ENCODE peak calls at places on chromosomes 12 and 14, in nine cellular contexts. Z is stimulated activated CD8-positive, alpha-beta memory T cell treated with anti-CD3 and anti-CD28 coated beads, Interleukin-4, amount 100 ng/mL, for 24 hours; E is activated T-helper 1 cell treated with Interleukin-2 at 50 U/mL for 16 hours; K is GM13977; B is midbrain; L is colonic mucosa; X is T follicular helper cell; Q is effector CD4-positive, alpha-beta T cell; M is activated T-helper 9 cell treated with anti-CD3 and anti-CD28 coated beads, Interleukin-2, amount 50 U/mL, for 16 hours. F is an unnamed sample.
A peak's percentile ranks its signal among the peaks of the same experiment; 100 is the strongest.

GRCh38 chr12:127509066-127509778 is 757.7 kb upstream of the TMEM132C start:
- DNase-seq in Z (no peak), E (no peak), K (no peak), B (no peak), L (no peak), X (no peak), Q (no peak), M (no peak), F (no peak)

GRCh38 chr12:9880532-9880931 is 757 bp upstream of the KLRF2 start:
- DNase-seq in Z (no peak), E (no peak), K (no peak), B (no peak), L (no peak), X (no peak), Q (no peak), M (no peak), F (no peak)

GRCh38 chr14:90613446-90613845 is 202.8 kb downstream of the TTC7B start:
- DNase-seq in Z (no peak), E (no peak), K (no peak), B (no peak), L (no peak), X (no peak), Q (no peak), M (no peak), F (no peak)

GRCh38 chr12:49705479-49706267 is 1.5 kb downstream of the FMNL3 start:
- DNase-seq in Z (peak; percentile 15), E (no peak), K (peak; percentile 55), B (peak; percentile 50), L (no peak), X (no peak), Q (no peak), M (peak; percentile 1), F (peak; percentile 47)

GRCh38 chr12:96770239-96770780 is 136.7 kb upstream of the NEDD1 start:
- DNase-seq in Z (no peak), E (no peak), K (no peak), B (no peak), L (no peak), X (no peak), Q (no peak), M (no peak), F (no peak)

GRCh38 chr12:9745191-9745590 is 12.3 kb upstream of the CLECL1 start:
- DNase-seq in Z (no peak), E (no peak), K (no peak), B (no peak), L (no peak), X (no peak), Q (no peak), M (no peak), F (no peak)

GRCh38 chr12:104700324-104700723 is 243.6 kb downstream of the CHST11 start:
- DNase-seq in Z (no peak), E (no peak), K (no peak), B (no peak), L (no peak), X (no peak), Q (no peak), M (no peak), F (no peak)

GRCh38 chr12:114311966-114312365 is 94.0 kb downstream of the TBX5 start:
- DNase-seq in Z (no peak), E (no peak), K (no peak), B (peak; percentile 17), L (no peak), X (no peak), Q (no peak), M (no peak), F (no peak)

GRCh38 chr14:28656704-28657255 is 109.8 kb upstream of the FOXG1 start:
- DNase-seq in Z (no peak), E (no peak), K (no peak), B (no peak), L (no peak), X (no peak), Q (no peak), M (no peak), F (no peak)

F was measured in natural killer cell.